ENCODE peak calls at places on chromosomes 3 and 15, in ten cellular contexts. R, L, P, O, U, I, Z, N, J and Y are unnamed samples.

GRCh38 chr15:82539690-82540054 is 585 bp downstream of the RPS17 start:
- DNase-seq in R (no peak), L (no peak), P (no peak), O (no peak), U (no peak), I (no peak), Z (no peak), N (no peak), J (no peak), Y (peak)

GRCh38 chr3:156300929-156301806 is 180.8 kb downstream of the KCNAB1 start:
- DNase-seq in R (no peak), L (no peak), P (no peak), O (no peak), U (no peak), I (no peak), Z (no peak), N (no peak), J (no peak), Y (no peak)

GRCh38 chr3:17330660-17331059 is 411.8 kb downstream of the TBC1D5 start:
- DNase-seq in R (no peak), L (no peak), P (no peak), O (no peak), U (no peak), I (no peak), Z (no peak), N (no peak), J (no peak), Y (no peak)

GRCh38 chr3:101292027-101292426 is 28.3 kb downstream of the IMPG2 start:
- DNase-seq in R (no peak), L (no peak), P (no peak), O (no peak), U (no peak), I (no peak), Z (no peak), N (no peak), J (no peak), Y (no peak)

GRCh38 chr3:127796751-127797150 is 25.6 kb downstream of the MGLL start:
- DNase-seq in R (no peak), L (no peak), P (no peak), O (no peak), U (no peak), I (no peak), Z (no peak), N (no peak), J (no peak), Y (no peak)

GRCh38 chr15:80861776-80862175 is 82.6 kb downstream of the CEMIP start:
- DNase-seq in R (no peak), L (no peak), P (no peak), O (no peak), U (no peak), I (no peak), Z (no peak), N (no peak), J (no peak), Y (no peak)

GRCh38 chr15:99228120-99228770 is 21.1 kb downstream of the TTC23 start:
- DNase-seq in R (no peak), L (no peak), P (no peak), O (no peak), U (no peak), I (no peak), Z (no peak), N (no peak), J (no peak), Y (no peak)

GRCh38 chr3:66489577-66489976 is 11.2 kb downstream of the LRIG1 start:
- DNase-seq in R (no peak), L (no peak), P (no peak), O (no peak), U (no peak), I (no peak), Z (no peak), N (no peak), J (no peak), Y (no peak)

GRCh38 chr3:184405075-184406060 is 25.5 kb downstream of the CHRD start:
- DNase-seq in R (no peak), L (no peak), P (no peak), O (no peak), U (no peak), I (no peak), Z (no peak), N (no peak), J (no peak), Y (no peak)

GRCh38 chr15:70348581-70349344 is 251.0 kb upstream of the TLE3 start:
- DNase-seq in R (peak), L (no peak), P (no peak), O (peak), U (no peak), I (no peak), Z (no peak), N (peak), J (no peak), Y (peak)

GRCh38 chr15:58463815-58464697 is 32.3 kb downstream of the LIPC start:
- DNase-seq in R (no peak), L (no peak), P (no peak), O (no peak), U (no peak), I (no peak), Z (no peak), N (no peak), J (no peak), Y (no peak)

GRCh38 chr3:183116051-183116614 is 16.8 kb upstream of the MCCC1 start:
- DNase-seq in R (no peak), L (peak), P (peak), O (no peak), U (peak), I (no peak), Z (peak), N (no peak), J (peak), Y (peak)

GRCh38 chr15:77980094-77980493 is 97.4 kb downstream of the TBC1D2B start:
- DNase-seq in R (no peak), L (no peak), P (no peak), O (no peak), U (no peak), I (no peak), Z (no peak), N (no peak), J (no peak), Y (no peak)

GRCh38 chr3:181567446-181568075 is 144.2 kb upstream of the SOX2 start:
- DNase-seq in R (no peak), L (no peak), P (no peak), O (no peak), U (no peak), I (no peak), Z (no peak), N (no peak), J (no peak), Y (no peak)

GRCh38 chr3:134928819-134929218 is 133.8 kb downstream of the EPHB1 start:
- DNase-seq in R (no peak), L (no peak), P (no peak), O (no peak), U (no peak), I (no peak), Z (no peak), N (no peak), J (no peak), Y (no peak)

GRCh38 chr15:65862682-65863081 is 6.6 kb upstream of the RAB11A start:
- DNase-seq in R (no peak), L (peak), P (peak), O (no peak), U (peak), I (no peak), Z (peak), N (peak), J (peak), Y (no peak)

GRCh38 chr15:94168250-94168649 is 63.1 kb upstream of the MCTP2 start:
- DNase-seq in R (no peak), L (no peak), P (no peak), O (no peak), U (no peak), I (no peak), Z (no peak), N (no peak), J (no peak), Y (no peak)

GRCh38 chr3:50272911-50273688 is 4.2 kb downstream of the SEMA3B start:
- DNase-seq in R (peak), L (peak), P (peak), O (peak), U (no peak), I (no peak), Z (peak), N (peak), J (peak), Y (peak)